ENCODE peak calls at places on chromosomes 6 and 20, in nine cellular contexts. F, U, I, R, E, K, H, B and V are unnamed samples.

GRCh38 chr20:20235681-20236080 is 132.2 kb upstream of the INSM1 start:
- DNase-seq in F (no peak), U (no peak), I (no peak), R (no peak), E (no peak), K (no peak), H (no peak), B (no peak), V (no peak)

GRCh38 chr20:46237221-46237620 is 71.1 kb downstream of the CDH22 start:
- DNase-seq in F (no peak), U (no peak), I (no peak), R (no peak), E (no peak), K (no peak), H (no peak), B (no peak), V (no peak)

GRCh38 chr20:33812673-33813462 is 1.7 kb downstream of the CHMP4B start:
- DNase-seq in F (no peak), U (no peak), I (peak; percentile 31), R (no peak), E (peak; percentile 55), K (no peak), H (peak; percentile 50), B (no peak), V (no peak)

GRCh38 chr20:62708591-62709536 is at the start of gene NTSR1:
- DNase-seq in F (peak; percentile 9), U (no peak), I (peak; percentile 40), R (no peak), E (peak; percentile 17), K (no peak), H (no peak), B (no peak), V (peak; percentile 80)

GRCh38 chr20:24049081-24049480 is 60.5 kb upstream of the GGTLC1 start:
- DNase-seq in F (no peak), U (no peak), I (no peak), R (no peak), E (no peak), K (no peak), H (no peak), B (no peak), V (no peak)

GRCh38 chr6:137728386-137729349 is 138.4 kb upstream of the TNFAIP3 start:
- DNase-seq in F (peak; percentile 83), U (no peak), I (peak; percentile 99), R (peak; percentile 32), E (peak; percentile 95), K (peak; percentile 58), H (peak; percentile 93), B (peak; percentile 38), V (peak; percentile 39)

GRCh38 chr6:30657454-30657853 is 10.5 kb downstream of the C6orf136 start:
- DNase-seq in F (no peak), U (no peak), I (no peak), R (no peak), E (no peak), K (no peak), H (no peak), B (no peak), V (no peak)

GRCh38 chr6:150417899-150418824 is 49.4 kb downstream of the IYD start:
- DNase-seq in F (peak; percentile 89), U (no peak), I (peak; percentile 79), R (no peak), E (peak; percentile 93), K (peak; percentile 55), H (peak; percentile 84), B (no peak), V (no peak)

GRCh38 chr6:155530219-155530834 is 74.7 kb upstream of the NOX3 start:
- DNase-seq in F (peak; percentile 39), U (no peak), I (peak; percentile 31), R (no peak), E (peak; percentile 70), K (no peak), H (no peak), B (no peak), V (no peak)

GRCh38 chr20:35264755-35265154 is 13.2 kb downstream of the MMP24OS start:
- DNase-seq in F (peak; percentile 59), U (no peak), I (peak; percentile 50), R (no peak), E (peak; percentile 20), K (no peak), H (no peak), B (peak; percentile 44), V (peak; percentile 65)

GRCh38 chr20:61630816-61631215 is 378.8 kb downstream of the CDH4 start:
- DNase-seq in F (no peak), U (no peak), I (no peak), R (no peak), E (no peak), K (no peak), H (no peak), B (no peak), V (no peak)

GRCh38 chr20:52497731-52498130 is 306.2 kb upstream of the ZFP64 start:
- DNase-seq in F (peak; percentile 53), U (no peak), I (no peak), R (no peak), E (peak; percentile 64), K (no peak), H (no peak), B (no peak), V (no peak)

GRCh38 chr6:141562801-141563763 is 569.6 kb upstream of the GJE1 start:
- DNase-seq in F (peak; percentile 82), U (peak; percentile 53), I (peak; percentile 57), R (peak; percentile 71), E (peak; percentile 87), K (peak; percentile 33), H (peak; percentile 52), B (peak; percentile 35), V (peak; percentile 45)

GRCh38 chr6:17130786-17131185 is 28.9 kb downstream of the STMND1 start:
- DNase-seq in F (peak; percentile 36), U (no peak), I (no peak), R (no peak), E (peak; percentile 59), K (no peak), H (no peak), B (no peak), V (no peak)

GRCh38 chr6:28809947-28810654 is 113.7 kb downstream of the TRIM27 start:
- DNase-seq in F (no peak), U (no peak), I (no peak), R (no peak), E (peak; percentile 29), K (no peak), H (no peak), B (no peak), V (no peak)

GRCh38 chr6:28808383-28808782 is 115.4 kb downstream of the TRIM27 start:
- DNase-seq in F (no peak), U (no peak), I (no peak), R (no peak), E (no peak), K (no peak), H (no peak), B (no peak), V (no peak)

GRCh38 chr6:28811873-28812272 is 111.9 kb downstream of the TRIM27 start:
- DNase-seq in F (peak; percentile 8), U (no peak), I (peak; percentile 53), R (no peak), E (no peak), K (no peak), H (no peak), B (no peak), V (no peak)

GRCh38 chr6:28812778-28813569 is 110.8 kb downstream of the TRIM27 start:
- DNase-seq in F (no peak), U (no peak), I (no peak), R (no peak), E (no peak), K (no peak), H (no peak), B (no peak), V (no peak)

GRCh38 chr6:28810655-28811053 is 113.1 kb downstream of the TRIM27 start:
- DNase-seq in F (no peak), U (no peak), I (no peak), R (no peak), E (no peak), K (no peak), H (no peak), B (no peak), V (no peak)
- H3K27me3 ChIP-seq in F (peaks cover 40% of the 10 kb centered on the region), U (peaks cover 21% of the 10 kb centered on the region), I (no peaks in the 10 kb centered on the region), R (peaks cover 85% of the 10 kb centered on the region), E (peaks cover 66% of the 10 kb centered on the region), K (peaks cover 54% of the 10 kb centered on the region), H (no peaks in the 10 kb centered on the region), B (peaks cover 7% of the 10 kb centered on the region), V (peaks cover 61% of the 10 kb centered on the region)

DNA sequence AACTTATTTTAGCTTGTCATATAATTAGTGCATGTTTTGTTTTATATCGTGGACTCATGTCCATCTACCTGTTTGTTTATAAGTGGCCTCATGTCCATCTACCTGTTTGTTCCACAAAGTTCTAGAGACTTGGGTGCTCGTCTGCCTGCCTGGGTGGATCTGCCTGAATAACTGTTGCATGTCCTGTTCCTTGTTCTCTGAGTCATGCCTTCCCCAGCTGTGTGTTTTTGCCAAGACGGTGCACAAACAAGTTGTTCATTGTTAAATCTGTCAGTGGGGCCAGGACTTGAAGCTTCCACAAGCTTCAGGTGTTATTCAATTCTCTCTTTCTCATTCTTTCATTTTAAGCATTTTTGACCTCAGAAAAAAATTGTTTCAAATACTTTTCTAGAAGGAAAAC is 358.0 kb upstream of the CITED2 start:
- DNase-seq in F (peak; percentile 76), U (no peak), I (peak; percentile 84), R (no peak), E (peak; percentile 82), K (peak; percentile 75), H (peak; percentile 48), B (peak; percentile 74), V (no peak)
- H3K27ac ChIP-seq in F (no peak overlapping the region), U (no peak overlapping the region), I (no peak overlapping the region), R (no peak overlapping the region), E (peak overlapping the region; percentile 33), K (peak overlapping the region; percentile 51), H (no peak overlapping the region), B (peak overlapping the region; percentile 29), V (no peak overlapping the region)

GRCh38 chr20:58808296-58809046 is 42.2 kb downstream of the GNAS-AS1 start:
- DNase-seq in F (peak; percentile 72), U (no peak), I (no peak), R (no peak), E (peak; percentile 31), K (no peak), H (no peak), B (no peak), V (no peak)

GRCh38 chr20:58813369-58813768 is 37.3 kb downstream of the GNAS-AS1 start:
- DNase-seq in F (no peak), U (no peak), I (no peak), R (no peak), E (no peak), K (no peak), H (no peak), B (no peak), V (no peak)

GRCh38 chr20:58811334-58811733 is 39.4 kb downstream of the GNAS-AS1 start:
- DNase-seq in F (peak; percentile 25), U (no peak), I (no peak), R (no peak), E (no peak), K (no peak), H (no peak), B (no peak), V (no peak)

GRCh38 chr20:58810879-58811250 is 39.8 kb downstream of the GNAS-AS1 start:
- DNase-seq in F (no peak), U (no peak), I (no peak), R (no peak), E (no peak), K (no peak), H (no peak), B (no peak), V (no peak)

GRCh38 chr20:58810116-58810878 is 40.4 kb downstream of the GNAS-AS1 start:
- DNase-seq in F (peak; percentile 68), U (no peak), I (no peak), R (no peak), E (peak; percentile 41), K (no peak), H (no peak), B (no peak), V (no peak)
- H3K27me3 ChIP-seq in F (no peaks in the 10 kb centered on the region), U (no peaks in the 10 kb centered on the region), I (peaks cover 23% of the 10 kb centered on the region), R (no peaks in the 10 kb centered on the region), E (peaks cover 62% of the 10 kb centered on the region), K (no peaks in the 10 kb centered on the region), H (peaks cover 99% of the 10 kb centered on the region), B (no peaks in the 10 kb centered on the region), V (no peaks in the 10 kb centered on the region)

GRCh38 chr20:3583765-3584164 is 79.4 kb downstream of the GFRA4 start:
- DNase-seq in F (no peak), U (no peak), I (no peak), R (no peak), E (no peak), K (no peak), H (no peak), B (no peak), V (no peak)
- H3K27ac ChIP-seq in F (no peak overlapping the region), U (no peak overlapping the region), I (no peak overlapping the region), R (no peak overlapping the region), E (no peak overlapping the region), K (no peak overlapping the region), H (no peak overlapping the region), B (no peak overlapping the region), V (no peak overlapping the region)